ENCODE peak calls at places on chromosomes 5 and 9, in four cellular contexts. U is choroid plexus epithelial cell, A is astrocyte of the spinal cord, M is RWPE1. R is an unnamed sample.

GRCh38 chr9:21965401-21965951 is 28.7 kb downstream of the CDKN2A start:
- DNase-seq in U (peak; percentile 91), A (peak; percentile 79), M (no peak), R (no peak)

GRCh38 chr9:98284754-98285153 is 29.3 kb upstream of the TBC1D2 start:
- DNase-seq in U (no peak), A (no peak), M (no peak), R (no peak)

GRCh38 chr5:151772029-151772867 is 494 bp downstream of the G3BP1 start:
- DNase-seq in U (peak; percentile 47), A (peak; percentile 24), M (peak; percentile 45), R (no peak)

GRCh38 chr5:159459951-159460538 is 129.8 kb upstream of the IL12B start:
- DNase-seq in U (peak; percentile 71), A (peak; percentile 79), M (no peak), R (no peak)

GRCh38 chr5:16963821-16964220 is 27.7 kb upstream of the MYO10 start:
- DNase-seq in U (no peak), A (no peak), M (no peak), R (peak; percentile 69)

GRCh38 chr5:113435571-113435970 is 782 bp upstream of the TSSK1B start:
- DNase-seq in U (no peak), A (no peak), M (no peak), R (no peak)

GRCh38 chr5:169116961-169117461 is 183.9 kb downstream of the SLIT3 start:
- DNase-seq in U (no peak), A (no peak), M (no peak), R (no peak)

GRCh38 chr9:135998410-135999071 is 37.4 kb upstream of the UBAC1 start:
- DNase-seq in U (no peak), A (no peak), M (no peak), R (no peak)

GRCh38 chr5:172485511-172486202 is 31.3 kb upstream of the SH3PXD2B start:
- DNase-seq in U (no peak), A (no peak), M (no peak), R (no peak)

GRCh38 chr5:173671121-173671949 is 54.9 kb upstream of the BOD1 start:
- DNase-seq in U (peak; percentile 13), A (no peak), M (no peak), R (no peak)

GRCh38 chr5:138869038-138869437 is 6.1 kb downstream of the LRRTM2 start:
- DNase-seq in U (no peak), A (no peak), M (no peak), R (no peak)

GRCh38 chr5:180467028-180467427 is 27.2 kb upstream of the CNOT6 start:
- DNase-seq in U (peak; percentile 15), A (no peak), M (peak; percentile 70), R (no peak)

GRCh38 chr9:136762915-136763648 is 1.2 kb downstream of the LCN15 start:
- DNase-seq in U (peak; percentile 17), A (no peak), M (peak; percentile 73), R (no peak)

GRCh38 chr9:76092572-76092971 is 202.1 kb downstream of the PCSK5 start:
- DNase-seq in U (no peak), A (no peak), M (no peak), R (no peak)

GRCh38 chr5:109239501-109239900 is 170.3 kb downstream of the PJA2 start:
- DNase-seq in U (peak; percentile 9), A (no peak), M (no peak), R (no peak)

GRCh38 chr5:107040907-107041306 is 629.8 kb downstream of the EFNA5 start:
- DNase-seq in U (no peak), A (no peak), M (no peak), R (no peak)

GRCh38 chr9:37775216-37775919 is 9.5 kb downstream of the EXOSC3 start:
- DNase-seq in U (no peak), A (no peak), M (no peak), R (no peak)

GRCh38 chr9:129283290-129283691 is 105.2 kb upstream of the IER5L start:
- DNase-seq in U (no peak), A (no peak), M (no peak), R (no peak)

GRCh38 chr9:36008774-36009300 is 27.9 kb upstream of the RECK start:
- DNase-seq in U (peak; percentile 84), A (peak; percentile 54), M (peak; percentile 92), R (peak; percentile 56)

GRCh38 chr5:143440448-143441102 is 37.1 kb upstream of the NR3C1 start:
- DNase-seq in U (no peak), A (no peak), M (no peak), R (no peak)

DNA sequence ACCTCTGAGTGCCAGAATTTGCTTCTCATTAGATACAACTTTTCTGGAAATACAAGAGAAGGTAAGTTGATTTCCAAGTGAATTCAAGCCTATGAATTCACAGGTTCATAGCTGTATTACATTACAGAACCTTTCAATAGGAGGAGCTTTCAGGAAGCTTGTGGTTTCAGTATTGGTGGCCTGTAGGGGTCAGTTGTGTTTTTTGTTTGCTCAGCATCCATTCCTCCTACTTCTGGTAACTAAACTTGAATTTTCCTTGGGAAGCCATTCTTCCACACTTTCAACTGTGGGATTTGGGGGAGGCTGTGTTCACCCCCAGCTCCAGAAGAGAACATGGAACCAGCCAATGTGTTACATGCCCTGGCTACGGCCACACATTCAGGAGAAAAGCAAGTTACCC is 5.6 kb upstream of the CYSTM1 start:
- DNase-seq in U (peak; percentile 58), A (no peak), M (no peak), R (no peak)
- TF ChIP-seq CTCF in U (peak; percentile 32), A (peak; percentile 28), M (no peak), R (peak; percentile 28)

GRCh38 chr5:89218364-89218763 is 335.4 kb upstream of the MEF2C start:
- DNase-seq in U (no peak), A (no peak), M (no peak), R (no peak)

GRCh38 chr5:89211836-89212235 is 328.9 kb upstream of the MEF2C start:
- DNase-seq in U (peak; percentile 87), A (peak; percentile 88), M (peak; percentile 21), R (peak; percentile 67)

GRCh38 chr5:89208392-89208791 is 325.4 kb upstream of the MEF2C start:
- DNase-seq in U (no peak), A (no peak), M (no peak), R (no peak)

DNA sequence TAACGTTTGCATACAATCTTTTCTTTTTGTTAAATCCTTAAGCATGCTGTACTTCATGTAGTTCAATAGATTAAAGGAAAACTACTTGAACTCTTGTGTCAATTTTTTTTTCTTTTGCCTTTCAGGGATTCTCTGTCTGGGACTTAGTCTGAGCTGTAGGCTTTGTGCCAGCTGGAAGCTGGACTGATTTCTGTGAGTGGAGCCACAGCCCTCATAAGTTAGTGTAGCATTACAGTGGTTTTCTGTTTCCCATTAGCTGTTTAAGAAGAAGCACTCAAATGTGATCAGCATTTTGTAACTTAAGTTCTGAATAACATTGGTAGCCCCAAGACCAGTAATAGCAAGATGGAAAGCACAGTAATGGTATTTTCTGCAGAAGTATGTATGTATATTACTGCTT is 330.6 kb upstream of the MEF2C start:
- DNase-seq in U (peak; percentile 85), A (peak; percentile 93), M (no peak), R (no peak)
- TF ChIP-seq CTCF in U (no peak), A (no peak), M (no peak), R (no peak)

DNA sequence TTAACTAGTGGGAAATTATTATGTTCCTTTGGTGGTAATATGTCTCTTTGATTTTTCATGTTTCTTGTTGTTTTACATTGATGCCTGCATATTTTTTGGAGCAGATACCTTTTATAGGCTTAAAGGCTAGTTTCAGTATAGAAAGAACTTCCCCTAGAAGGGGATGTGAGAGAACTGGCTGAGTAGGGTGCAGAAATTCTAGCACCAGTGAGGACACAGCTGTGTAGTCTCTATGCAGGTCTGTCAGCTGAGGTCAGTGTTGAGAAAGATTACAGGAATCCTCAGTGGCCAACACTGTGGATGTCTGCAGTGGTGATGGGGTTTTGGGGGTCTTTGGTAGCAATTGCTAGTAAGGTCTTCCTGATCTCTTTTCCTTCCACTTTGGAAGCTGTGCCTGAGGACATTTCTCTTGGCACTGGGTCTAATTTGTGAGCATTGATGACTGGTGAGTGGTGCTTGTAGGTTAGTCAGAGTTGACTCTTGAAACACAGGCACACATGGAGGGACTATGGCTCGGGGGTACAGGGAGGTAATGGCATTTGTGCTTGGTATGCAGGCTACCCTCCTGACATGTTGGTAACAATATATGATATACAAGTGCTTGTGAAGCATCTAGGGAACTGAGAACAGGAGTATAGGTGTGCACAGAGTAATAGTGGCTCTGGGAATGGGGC is 221.4 kb downstream of the SPATA31D1 start:
- DNase-seq in U (no peak), A (no peak), M (no peak), R (no peak)
- TF ChIP-seq CTCF in U (no peak), A (no peak), M (no peak), R (no peak)

DNA sequence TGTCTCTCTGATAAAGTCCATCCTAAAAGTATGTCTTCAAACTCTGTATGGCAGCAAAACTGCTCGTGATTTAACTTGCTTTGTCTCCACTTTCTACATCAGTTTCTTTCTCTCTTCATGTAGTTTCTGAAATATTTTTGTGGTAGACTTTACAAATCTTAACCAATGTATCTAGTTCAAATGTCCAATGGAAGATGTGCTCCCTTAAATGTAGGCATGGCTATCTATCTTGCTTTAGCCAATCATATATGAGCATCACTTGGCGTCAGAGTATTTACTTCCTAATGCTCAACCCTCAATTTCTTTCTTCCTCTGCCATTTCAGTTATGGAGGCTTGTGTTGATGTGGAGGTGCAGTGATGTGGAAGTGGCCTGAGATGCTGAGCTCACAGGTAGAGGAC is 206.1 kb upstream of the ZNF608 start:
- DNase-seq in U (no peak), A (no peak), M (no peak), R (no peak)
- TF ChIP-seq CTCF in U (no peak), A (no peak), M (no peak), R (no peak)

GRCh38 chr5:175873090-175873454 is 1.7 kb downstream of the CPLX2 start:
- DNase-seq in U (peak; percentile 4), A (no peak), M (no peak), R (no peak)
- TF ChIP-seq CTCF in U (peak; percentile 43), A (peak; percentile 38), M (no peak), R (no peak)